ENCODE peak calls at places on chromosomes 16 and 17, in eight cellular contexts. C is adrenal gland, H is transverse colon, B is esophagus squamous epithelium, J is IMR-90, R is ovary, Z is gastrocnemius medialis, L is body of pancreas. Y is an unnamed sample.

GRCh38 chr17:74957935-74958549 is 14.5 kb downstream of the HID1 start:
- DNase-seq in C (peak), H (peak), B (no peak), J (peak), R (peak), Z (peak), L (peak), Y (peak)

GRCh38 chr16:58109330-58109729 is 19.9 kb downstream of the CFAP20 start:
- DNase-seq in C (no peak), H (no peak), B (no peak), J (no peak), R (no peak), Z (no peak), L (no peak), Y (no peak)

GRCh38 chr17:66829386-66829864 is 5.5 kb upstream of the CACNG5 start:
- DNase-seq in C (peak), H (peak), B (no peak), J (peak), R (peak), Z (no peak), L (peak), Y (peak)

GRCh38 chr17:34607917-34608316 is 28.5 kb downstream of the TMEM132E start:
- DNase-seq in C (no peak), H (no peak), B (no peak), J (no peak), R (no peak), Z (no peak), L (no peak), Y (no peak)

GRCh38 chr16:74724820-74725549 is 24.3 kb upstream of the MLKL start:
- DNase-seq in C (peak), H (no peak), B (no peak), J (peak), R (peak), Z (no peak), L (no peak), Y (no peak)

GRCh38 chr17:29165800-29166506 is 14.2 kb downstream of the MYO18A start:
- DNase-seq in C (no peak), H (no peak), B (no peak), J (no peak), R (no peak), Z (no peak), L (no peak), Y (no peak)

GRCh38 chr16:88284101-88284500 is 98.7 kb upstream of the ZNF469 start:
- DNase-seq in C (no peak), H (no peak), B (no peak), J (no peak), R (no peak), Z (no peak), L (no peak), Y (no peak)

GRCh38 chr16:23286131-23286532 is 16.0 kb upstream of the SCNN1B start:
- DNase-seq in C (no peak), H (no peak), B (no peak), J (peak), R (no peak), Z (no peak), L (no peak), Y (no peak)

GRCh38 chr16:31365131-31365865 is 10.3 kb downstream of the ITGAX start:
- DNase-seq in C (no peak), H (no peak), B (no peak), J (no peak), R (no peak), Z (no peak), L (no peak), Y (no peak)

GRCh38 chr16:87160752-87161337 is 156.3 kb downstream of the C16orf95 start:
- DNase-seq in C (no peak), H (no peak), B (no peak), J (no peak), R (no peak), Z (no peak), L (no peak), Y (no peak)

GRCh38 chr16:12462690-12463646 is 340.7 kb downstream of the CPPED1 start:
- DNase-seq in C (no peak), H (no peak), B (no peak), J (peak), R (no peak), Z (no peak), L (no peak), Y (no peak)

GRCh38 chr17:80611831-80612230 is 67.2 kb downstream of the RPTOR start:
- DNase-seq in C (no peak), H (no peak), B (no peak), J (no peak), R (no peak), Z (no peak), L (no peak), Y (no peak)

GRCh38 chr17:28381141-28381825 is 9.8 kb downstream of the SARM1 start:
- DNase-seq in C (no peak), H (peak), B (no peak), J (no peak), R (peak), Z (no peak), L (no peak), Y (no peak)

GRCh38 chr17:73151888-73152633 is 12.7 kb upstream of the SSTR2 start:
- DNase-seq in C (no peak), H (no peak), B (no peak), J (no peak), R (no peak), Z (no peak), L (no peak), Y (no peak)

GRCh38 chr17:73158133-73158532 is 6.7 kb upstream of the SSTR2 start:
- DNase-seq in C (no peak), H (no peak), B (no peak), J (no peak), R (no peak), Z (no peak), L (no peak), Y (no peak)

GRCh38 chr17:73155410-73156165 is 9.2 kb upstream of the SSTR2 start:
- DNase-seq in C (no peak), H (no peak), B (no peak), J (no peak), R (no peak), Z (no peak), L (no peak), Y (no peak)

GRCh38 chr17:73156887-73157870 is 7.6 kb upstream of the SSTR2 start:
- DNase-seq in C (no peak), H (no peak), B (no peak), J (no peak), R (no peak), Z (no peak), L (no peak), Y (no peak)

DNA sequence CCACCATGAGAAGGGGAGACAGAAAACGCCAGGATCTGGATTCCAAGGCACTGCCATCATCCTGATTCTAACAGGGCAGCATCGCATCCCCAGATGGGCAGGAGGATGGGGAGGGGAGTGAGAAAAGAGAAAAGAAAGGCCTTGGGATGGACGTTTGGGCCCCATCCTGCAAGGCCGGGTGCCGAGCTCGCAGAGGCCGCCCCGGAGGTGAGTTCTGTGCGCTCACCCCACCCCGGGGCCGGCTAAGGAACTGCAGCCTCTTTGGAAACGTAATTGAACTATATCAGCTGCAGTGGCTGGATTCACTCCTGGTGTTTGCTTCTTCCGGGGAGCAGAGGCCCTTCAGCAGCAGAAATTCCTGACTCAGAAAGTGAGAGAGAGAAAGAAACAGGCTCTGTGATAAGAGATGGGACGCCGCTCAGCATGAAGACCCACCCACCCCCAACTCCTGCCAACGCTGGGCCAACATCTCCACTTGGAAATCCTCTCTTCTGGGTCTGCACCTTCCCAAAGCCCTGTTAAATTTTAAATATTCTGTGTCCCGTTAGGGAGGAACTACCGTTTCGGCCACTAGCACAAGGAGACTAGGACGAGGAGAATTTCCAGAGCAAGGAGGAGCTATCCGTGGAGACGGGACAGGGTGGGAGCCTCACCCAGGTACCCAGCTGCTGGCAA is 8.5 kb upstream of the SSTR2 start:
- DNase-seq in C (peak), H (peak), B (no peak), J (peak), R (peak), Z (no peak), L (peak), Y (peak)
- TF ChIP-seq POLR2A in C (no peak), H (no peak), B (no peak), J (no peak), R (no peak), Z (no peak), L (no peak), Y (no peak)

GRCh38 chr17:61294286-61294685 is 105.4 kb upstream of the TBX2 start:
- DNase-seq in C (no peak), H (no peak), B (no peak), J (no peak), R (no peak), Z (no peak), L (no peak), Y (no peak)

GRCh38 chr17:61289408-61290385 is 109.9 kb upstream of the TBX2 start:
- DNase-seq in C (no peak), H (no peak), B (no peak), J (no peak), R (no peak), Z (no peak), L (no peak), Y (no peak)

GRCh38 chr17:61296058-61296457 is 103.6 kb upstream of the TBX2 start:
- DNase-seq in C (no peak), H (no peak), B (no peak), J (no peak), R (no peak), Z (no peak), L (no peak), Y (no peak)

GRCh38 chr17:61294777-61295176 is 104.9 kb upstream of the TBX2 start:
- DNase-seq in C (no peak), H (no peak), B (no peak), J (peak), R (no peak), Z (no peak), L (no peak), Y (no peak)

DNA sequence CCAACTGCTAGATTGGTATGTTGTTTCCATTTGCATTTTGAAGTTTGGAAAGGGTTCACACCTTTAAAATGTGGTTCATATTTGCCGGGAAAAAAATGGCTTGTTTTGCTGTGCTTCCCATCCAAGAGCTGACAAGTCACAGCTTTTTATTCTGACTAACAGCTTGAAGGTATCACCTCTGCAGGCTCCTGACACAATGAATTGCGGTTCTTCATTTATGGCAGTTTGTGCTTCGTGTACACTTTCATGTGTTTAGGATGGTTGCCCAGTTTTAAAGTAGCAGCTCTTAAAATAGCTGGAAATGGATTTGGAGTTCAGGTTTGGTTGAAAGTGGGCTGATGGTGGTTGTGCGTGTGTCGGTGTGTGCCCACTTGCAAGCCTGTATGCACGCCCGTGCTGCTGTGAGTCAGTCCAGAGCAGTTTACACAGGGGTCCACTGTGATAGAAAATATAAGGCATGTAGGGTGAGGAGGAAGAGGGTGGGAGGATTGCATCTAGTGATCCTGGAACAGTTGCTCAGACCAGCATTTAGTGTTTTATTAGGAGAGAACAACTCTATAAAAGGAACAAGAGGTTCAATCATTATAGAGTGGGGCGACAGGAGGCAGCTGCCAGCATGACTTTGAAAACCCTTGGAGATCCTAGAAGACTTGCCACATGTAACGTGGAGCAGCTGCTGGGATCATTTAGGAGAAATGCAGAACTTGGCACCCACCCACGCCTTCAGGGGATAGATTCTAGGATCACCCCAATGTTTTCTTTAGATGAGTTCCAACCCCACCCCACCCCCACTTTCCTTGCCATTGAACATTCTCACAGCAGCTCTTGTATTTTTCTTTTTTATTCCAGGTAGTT is 108.0 kb upstream of the TBX2 start:
- DNase-seq in C (no peak), H (no peak), B (no peak), J (no peak), R (no peak), Z (no peak), L (no peak), Y (peak)
- H3K27ac ChIP-seq in C (no peak), H (no peak), B (peak), J (peak), R (no peak), Z (no peak), L (no peak), Y (peak)

DNA sequence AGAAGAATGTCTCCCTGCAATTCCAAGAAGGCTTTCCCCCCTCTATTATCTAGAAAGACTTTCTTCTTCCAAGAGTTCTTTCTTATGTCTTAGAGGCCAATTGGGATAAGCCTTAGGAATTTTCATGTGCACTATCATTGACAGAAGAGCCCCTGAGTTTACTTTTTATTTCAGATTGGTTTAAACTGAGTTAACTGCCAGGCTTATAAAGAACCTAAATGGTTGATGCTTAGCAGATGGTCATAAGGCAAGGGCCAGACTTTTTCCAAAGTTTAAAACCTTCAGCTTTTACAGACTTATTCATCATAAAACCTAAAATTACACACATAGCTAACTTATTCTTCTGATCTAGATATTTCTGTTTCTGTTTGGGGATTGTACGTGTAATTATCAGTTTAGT is 9.1 kb downstream of the CAPNS2 start:
- DNase-seq in C (no peak), H (no peak), B (no peak), J (no peak), R (no peak), Z (no peak), L (no peak), Y (no peak)
- TF ChIP-seq POLR2A in C (no peak), H (no peak), B (no peak), J (no peak), R (no peak), Z (no peak), L (no peak), Y (no peak)

GRCh38 chr16:51150894-51151320 is at the start of gene SALL1:
- DNase-seq in C (no peak), H (no peak), B (no peak), J (no peak), R (peak), Z (no peak), L (no peak), Y (peak)
- H3K27ac ChIP-seq in C (no peak), H (peak), B (peak), J (peak), R (peak), Z (no peak), L (no peak), Y (peak)

DNA sequence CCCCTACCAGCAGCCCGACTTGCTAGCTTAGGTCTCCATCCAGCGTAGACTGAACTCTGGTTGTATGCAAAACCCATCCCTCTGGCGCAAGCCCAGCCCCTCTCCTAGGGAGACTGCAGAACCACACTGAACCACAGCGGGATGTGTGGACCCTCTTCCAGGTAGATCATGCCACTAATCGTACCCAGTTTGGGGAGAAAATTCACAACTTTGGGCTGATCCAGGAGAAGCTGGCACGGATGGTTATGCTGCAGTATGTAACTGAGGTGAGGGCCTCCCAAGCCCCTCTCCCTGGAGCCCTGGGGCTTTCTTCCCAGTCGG is 3.2 kb downstream of the ACADVL start:
- DNase-seq in C (no peak), H (no peak), B (no peak), J (no peak), R (no peak), Z (no peak), L (no peak), Y (no peak)
- TF ChIP-seq POLR2A in C (no peak), H (no peak), B (no peak), J (no peak), R (no peak), Z (no peak), L (no peak), Y (no peak)